ENCODE peak calls at places on chromosome 6, in nine cellular contexts. K, F, W, U, C, V, L, X and D are unnamed samples.

GRCh38 chr6:140893432-140893831 is 1239.3 kb upstream of the GJE1 start:
- DNase-seq in U (no peak), W (no peak), F (peak), V (no peak), C (no peak), L (no peak), X (no peak), K (no peak), D (no peak)

GRCh38 chr6:45327956-45328522 is at the start of gene RUNX2:
- DNase-seq in C (peak), U (no peak), L (no peak), F (peak), W (no peak), X (no peak), V (no peak), K (peak), D (peak)

GRCh38 chr6:71197770-71198169 is 90.8 kb upstream of the OGFRL1 start:
- DNase-seq in X (no peak), F (no peak), U (no peak), V (no peak), W (no peak), L (no peak), C (peak), K (peak), D (peak)

GRCh38 chr6:157304840-157305675 is 18.3 kb downstream of the TMEM242 start:
- DNase-seq in F (no peak), V (no peak), L (no peak), K (peak), W (no peak), C (no peak), X (no peak), U (no peak), D (peak)

GRCh38 chr6:124679392-124679791 is 282.8 kb upstream of the RNF217 start:
- DNase-seq in L (no peak), X (no peak), F (no peak), U (no peak), C (no peak), W (peak), K (peak), V (no peak), D (peak)

GRCh38 chr6:37698264-37699137 is 818 bp upstream of the MDGA1 start:
- DNase-seq in W (no peak), F (peak), V (peak), L (no peak), K (peak), C (peak), U (peak), X (peak), D (peak)

GRCh38 chr6:50655848-50656453 is 57.4 kb upstream of the TFAP2D start:
- DNase-seq in K (no peak), U (no peak), V (no peak), C (peak), W (peak), X (no peak), L (peak), F (peak), D (no peak)

GRCh38 chr6:154222716-154223115 is 133.9 kb downstream of the IPCEF1 start:
- DNase-seq in F (no peak), U (no peak), W (no peak), K (no peak), L (no peak), V (no peak), X (no peak), C (no peak), D (no peak)

GRCh38 chr6:1235825-1236224 is 76.1 kb upstream of the FOXQ1 start:
- DNase-seq in K (no peak), C (no peak), L (no peak), W (no peak), V (no peak), U (no peak), X (no peak), F (no peak), D (no peak)

GRCh38 chr6:96795481-96795880 is 41.8 kb downstream of the GPR63 start:
- DNase-seq in K (no peak), F (no peak), V (no peak), X (no peak), W (no peak), U (no peak), L (no peak), C (no peak), D (no peak)

GRCh38 chr6:80543598-80544181 is 437.2 kb downstream of the BCKDHB start:
- DNase-seq in V (no peak), W (no peak), C (no peak), K (peak), X (no peak), L (no peak), F (no peak), U (no peak), D (peak)

GRCh38 chr6:67870321-67870720 is 764.8 kb upstream of the ADGRB3 start:
- DNase-seq in W (no peak), C (no peak), U (no peak), K (no peak), F (no peak), V (no peak), X (no peak), L (no peak), D (no peak)

GRCh38 chr6:12791371-12791770 is 74.8 kb downstream of the PHACTR1 start:
- DNase-seq in L (no peak), K (peak), U (no peak), W (no peak), V (no peak), F (no peak), X (no peak), C (no peak), D (peak)